ENCODE peak calls at places on chromosomes 16 and 17, in seven cellular contexts. I, M, U, O, D, Q and V are unnamed samples.

GRCh38 chr17:80793851-80794267 is 197.8 kb upstream of the CHMP6 start:
- DNase-seq in I (peak; percentile 35), M (no peak), U (no peak), O (no peak), D (peak; percentile 76), Q (peak; percentile 39), V (no peak)

GRCh38 chr16:53745126-53745525 is 41.2 kb downstream of the FTO start:
- DNase-seq in I (peak; percentile 30), M (no peak), U (no peak), O (no peak), D (peak; percentile 50), Q (peak; percentile 85), V (peak; percentile 81)

GRCh38 chr16:17372383-17372782 is 98.4 kb downstream of the XYLT1 start:
- DNase-seq in I (no peak), M (no peak), U (no peak), O (no peak), D (no peak), Q (peak; percentile 26), V (no peak)

GRCh38 chr17:46949291-46950174 is 26.6 kb downstream of the GOSR2 start:
- DNase-seq in I (no peak), M (no peak), U (no peak), O (no peak), D (no peak), Q (peak; percentile 66), V (no peak)

GRCh38 chr17:78741644-78742284 is 40.3 kb downstream of the CYTH1 start:
- DNase-seq in I (no peak), M (no peak), U (no peak), O (no peak), D (no peak), Q (no peak), V (no peak)

GRCh38 chr17:57852955-57853328 is 3.1 kb upstream of the MRPS23 start:
- DNase-seq in I (no peak), M (no peak), U (no peak), O (no peak), D (no peak), Q (no peak), V (no peak)

GRCh38 chr16:56982695-56983094 is 6.7 kb upstream of the NLRC5 start:
- DNase-seq in I (no peak), M (no peak), U (no peak), O (no peak), D (no peak), Q (no peak), V (no peak)

GRCh38 chr17:36667922-36668321 is 66.5 kb downstream of the MRM1 start:
- DNase-seq in I (no peak), M (no peak), U (no peak), O (no peak), D (no peak), Q (no peak), V (peak; percentile 37)

GRCh38 chr17:78933025-78933958 is 8.1 kb upstream of the TIMP2 start:
- DNase-seq in I (peak; percentile 91), M (peak; percentile 43), U (peak; percentile 91), O (no peak), D (peak; percentile 97), Q (peak; percentile 100), V (peak; percentile 58)

GRCh38 chr17:59723041-59723440 is 15.6 kb downstream of the VMP1 start:
- DNase-seq in I (no peak), M (no peak), U (no peak), O (no peak), D (no peak), Q (no peak), V (no peak)

GRCh38 chr17:10031102-10031501 is 126.0 kb upstream of the RCVRN start:
- DNase-seq in I (no peak), M (no peak), U (no peak), O (no peak), D (no peak), Q (peak; percentile 19), V (no peak)

GRCh38 chr17:10756604-10757003 is 26.8 kb upstream of the TMEM220 start:
- DNase-seq in I (no peak), M (no peak), U (no peak), O (no peak), D (no peak), Q (no peak), V (no peak)

GRCh38 chr16:20850981-20851380 is 44.7 kb downstream of the REXO5 start:
- DNase-seq in I (no peak), M (no peak), U (no peak), O (no peak), D (peak; percentile 32), Q (peak; percentile 27), V (no peak)

GRCh38 chr16:87832137-87832527 is 37.2 kb downstream of the SLC7A5 start:
- DNase-seq in I (no peak), M (no peak), U (no peak), O (no peak), D (no peak), Q (no peak), V (no peak)

GRCh38 chr17:16085066-16085699 is 85.6 kb downstream of the TTC19 start:
- DNase-seq in I (peak; percentile 43), M (no peak), U (no peak), O (no peak), D (peak; percentile 85), Q (peak; percentile 71), V (no peak)

GRCh38 chr17:41494524-41494923 is 4.8 kb upstream of the KRT36 start:
- DNase-seq in I (no peak), M (no peak), U (no peak), O (no peak), D (peak; percentile 16), Q (peak; percentile 69), V (peak; percentile 44)

GRCh38 chr16:78298986-78299385 is 199.5 kb downstream of the WWOX start:
- DNase-seq in I (no peak), M (no peak), U (no peak), O (no peak), D (no peak), Q (no peak), V (no peak)

GRCh38 chr16:50273382-50273690 is 7.0 kb downstream of the ADCY7 start:
- DNase-seq in I (no peak), M (no peak), U (no peak), O (no peak), D (no peak), Q (no peak), V (no peak)

GRCh38 chr17:64773836-64774761 is 112.0 kb upstream of the SMURF2 start:
- DNase-seq in I (peak; percentile 24), M (no peak), U (peak; percentile 47), O (no peak), D (peak; percentile 68), Q (peak; percentile 60), V (peak; percentile 82)

GRCh38 chr17:40070895-40071719 is 8.3 kb downstream of the THRA start:
- DNase-seq in I (no peak), M (peak; percentile 69), U (peak; percentile 38), O (no peak), D (no peak), Q (peak; percentile 44), V (no peak)

GRCh38 chr17:19288453-19288852 is 51.3 kb downstream of the EPN2 start:
- DNase-seq in I (no peak), M (no peak), U (no peak), O (no peak), D (peak; percentile 29), Q (no peak), V (no peak)

GRCh38 chr16:86949116-86949515 is 368.1 kb downstream of the C16orf95 start:
- DNase-seq in I (no peak), M (no peak), U (no peak), O (no peak), D (no peak), Q (no peak), V (peak; percentile 61)

GRCh38 chr16:4389051-4389955 is 17.7 kb downstream of the VASN start:
- DNase-seq in I (no peak), M (peak; percentile 35), U (no peak), O (no peak), D (no peak), Q (peak; percentile 28), V (no peak)